ENCODE peak calls at places on chromosomes 13 and 19, in four cellular contexts. A is neural progenitor cell, K is H9, G is IMR-90. B is an unnamed sample.

GRCh38 chr19:48720613-48721296 is 1.2 kb upstream of the MAMSTR start:
- DNase-seq in A (peak; percentile 100), K (peak; percentile 99), G (peak; percentile 99), B (peak; percentile 98)

GRCh38 chr13:32212420-32212819 is 102.7 kb downstream of the ZAR1L start:
- DNase-seq in A (no peak), K (no peak), G (peak; percentile 91), B (no peak)

GRCh38 chr19:5826531-5827341 is 12.8 kb downstream of the FUT6 start:
- DNase-seq in A (peak; percentile 82), K (peak; percentile 84), G (no peak), B (peak; percentile 34)

GRCh38 chr19:15330801-15331418 is 1.4 kb downstream of the BRD4 start:
- DNase-seq in A (peak; percentile 56), K (no peak), G (peak; percentile 89), B (no peak)

GRCh38 chr13:80716610-80717081 is 375.7 kb upstream of the SPRY2 start:
- DNase-seq in A (no peak), K (no peak), G (no peak), B (peak; percentile 23)

GRCh38 chr19:51593138-51593890 is 22.2 kb downstream of the ZNF175 start:
- DNase-seq in A (no peak), K (no peak), G (no peak), B (peak; percentile 26)

GRCh38 chr13:42553098-42554046 is 20.6 kb upstream of the TNFSF11 start:
- DNase-seq in A (no peak), K (no peak), G (peak; percentile 63), B (no peak)

GRCh38 chr19:46428278-46429141 is at the start of gene PNMA8C:
- DNase-seq in A (peak; percentile 97), K (peak; percentile 93), G (peak; percentile 63), B (peak; percentile 56)

GRCh38 chr13:40130871-40131636 is 475.6 kb downstream of the COG6 start:
- DNase-seq in A (no peak), K (no peak), G (no peak), B (no peak)

GRCh38 chr13:98563071-98563470 is 13.8 kb downstream of the STK24 start:
- DNase-seq in A (no peak), K (no peak), G (no peak), B (no peak)

GRCh38 chr13:51584731-51585191 is 499 bp downstream of the WDFY2 start:
- DNase-seq in A (peak; percentile 84), K (peak; percentile 76), G (peak; percentile 37), B (peak; percentile 13)

GRCh38 chr13:73952683-73953082 is 181.5 kb downstream of the KLF12 start:
- DNase-seq in A (no peak), K (no peak), G (peak; percentile 86), B (no peak)

GRCh38 chr13:65597839-65598818 is 1632.0 kb downstream of the PCDH9 start:
- DNase-seq in A (peak; percentile 4), K (no peak), G (peak; percentile 63), B (no peak)

GRCh38 chr19:5096536-5096935 is 127.6 kb downstream of the KDM4B start:
- DNase-seq in A (no peak), K (no peak), G (no peak), B (no peak)

GRCh38 chr13:33194820-33195692 is 90.5 kb downstream of the STARD13 start:
- DNase-seq in A (no peak), K (no peak), G (peak; percentile 96), B (no peak)

GRCh38 chr13:97028441-97029299 is 34.4 kb upstream of the OXGR1 start:
- DNase-seq in A (peak; percentile 45), K (peak; percentile 37), G (peak; percentile 40), B (peak; percentile 41)

GRCh38 chr13:91960947-91961346 is 562.5 kb downstream of the GPC5 start:
- DNase-seq in A (no peak), K (no peak), G (no peak), B (no peak)

GRCh38 chr19:51711702-51712101 is 12.1 kb downstream of the HAS1 start:
- DNase-seq in A (no peak), K (no peak), G (no peak), B (no peak)

GRCh38 chr19:29371766-29372415 is 153.9 kb upstream of the VSTM2B start:
- DNase-seq in A (no peak), K (peak; percentile 22), G (no peak), B (no peak)

GRCh38 chr13:91946498-91947070 is 548.2 kb downstream of the GPC5 start:
- DNase-seq in A (peak; percentile 63), K (no peak), G (peak; percentile 12), B (peak; percentile 1)

GRCh38 chr19:13260883-13261653 is 110.9 kb downstream of the IER2 start:
- DNase-seq in A (no peak), K (no peak), G (peak; percentile 93), B (peak; percentile 36)

GRCh38 chr13:46289260-46289955 is 77.7 kb downstream of the LRRC63 start:
- DNase-seq in A (no peak), K (no peak), G (no peak), B (no peak)

GRCh38 chr13:99926014-99926731 is 45.4 kb downstream of the ZIC5 start:
- DNase-seq in A (no peak), K (no peak), G (peak; percentile 16), B (peak; percentile 25)

GRCh38 chr19:4707956-4708650 is 15.5 kb downstream of the DPP9 start:
- DNase-seq in A (no peak), K (no peak), G (peak; percentile 53), B (no peak)

GRCh38 chr19:292281-292884 is 1.2 kb upstream of the PLPP2 start:
- DNase-seq in A (no peak), K (no peak), G (no peak), B (no peak)

GRCh38 chr19:24101459-24102122 is 14.6 kb downstream of the ZNF254 start:
- DNase-seq in A (no peak), K (no peak), G (no peak), B (no peak)

GRCh38 chr19:47582320-47582909 is 9.5 kb upstream of the ZNF541 start:
- DNase-seq in A (no peak), K (no peak), G (peak; percentile 85), B (no peak)

GRCh38 chr13:81745391-81745790 is 1404.5 kb upstream of the SPRY2 start:
- DNase-seq in A (no peak), K (no peak), G (no peak), B (no peak)

GRCh38 chr19:34155686-34156085 is 16.6 kb upstream of the LSM14A start:
- DNase-seq in A (no peak), K (no peak), G (peak; percentile 65), B (no peak)

GRCh38 chr19:19445911-19446361 is 40.5 kb downstream of the GATAD2A start:
- DNase-seq in A (no peak), K (no peak), G (peak; percentile 40), B (no peak)

GRCh38 chr19:54084410-54084809 is 3.2 kb upstream of the TARM1 start:
- DNase-seq in A (no peak), K (no peak), G (no peak), B (no peak)

GRCh38 chr13:54232700-54233099 is 1204.1 kb downstream of the OLFM4 start:
- DNase-seq in A (no peak), K (no peak), G (no peak), B (no peak)

GRCh38 chr13:91400094-91400462 is 1.7 kb downstream of the GPC5 start:
- DNase-seq in A (peak; percentile 4), K (no peak), G (no peak), B (no peak)

GRCh38 chr13:70817571-70817970 is 709.3 kb upstream of the KLHL1 start:
- DNase-seq in A (no peak), K (no peak), G (peak; percentile 41), B (no peak)

GRCh38 chr13:60765700-60766411 is 368.8 kb downstream of the TDRD3 start:
- DNase-seq in A (no peak), K (no peak), G (no peak), B (no peak)

GRCh38 chr19:55242517-55242916 is 14.0 kb upstream of the TMEM86B start:
- DNase-seq in A (no peak), K (no peak), G (no peak), B (no peak)

GRCh38 chr13:26929971-26930730 is 169.6 kb upstream of the GPR12 start:
- DNase-seq in A (peak; percentile 87), K (peak; percentile 83), G (peak; percentile 64), B (peak; percentile 71)

GRCh38 chr13:106599875-106600797 is 32.2 kb upstream of the ARGLU1 start:
- DNase-seq in A (no peak), K (no peak), G (peak; percentile 80), B (no peak)

GRCh38 chr13:31476266-31476665 is 263.1 kb upstream of the RXFP2 start:
- DNase-seq in A (no peak), K (no peak), G (peak; percentile 85), B (no peak)

DNA sequence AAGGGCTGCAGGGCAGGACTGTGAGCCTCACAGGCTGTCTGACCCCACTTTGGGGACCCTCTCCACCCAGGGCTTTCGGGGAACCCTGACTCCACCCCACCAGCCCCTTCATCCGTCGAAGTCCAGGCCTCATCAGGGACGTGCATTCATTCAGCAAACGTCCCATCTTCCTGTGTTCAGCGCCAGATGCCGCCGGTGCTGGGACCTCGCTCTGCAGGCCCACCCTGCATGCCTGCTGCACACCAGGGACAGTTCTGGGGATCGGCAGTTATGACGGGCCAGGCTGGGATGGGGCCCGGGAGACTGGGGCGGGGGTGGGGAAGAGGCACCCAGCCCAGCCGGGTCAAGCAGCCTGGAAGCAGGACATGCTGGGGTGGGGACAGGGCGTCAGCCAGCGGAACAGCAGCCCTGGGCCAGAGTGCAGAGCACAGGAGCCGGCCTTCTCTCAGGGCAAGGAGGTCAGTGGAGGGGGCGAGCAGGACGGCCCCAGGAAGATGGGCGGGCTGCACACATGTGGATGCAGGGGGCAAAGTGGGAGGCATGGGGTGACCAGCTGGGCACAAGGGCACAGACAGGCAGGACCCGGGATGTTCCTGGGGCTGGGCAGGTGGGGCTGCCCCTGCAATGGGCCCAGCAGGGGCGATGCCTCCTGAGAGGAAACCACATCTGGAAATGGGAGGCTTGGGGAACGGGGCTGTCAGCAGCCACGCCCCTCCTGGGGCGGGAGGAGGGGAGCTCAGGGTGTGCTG is 5.1 kb downstream of the GAMT start:
- DNase-seq in A (no peak), K (no peak), G (no peak), B (peak; percentile 47)
- H3K9ac ChIP-seq in A (no peak overlapping the region), K (no peak overlapping the region), G (no peak overlapping the region), B (no peak overlapping the region)

GRCh38 chr19:7595466-7596133 is at the start of gene CAMSAP3:
- DNase-seq in A (peak; percentile 94), K (peak; percentile 86), G (no peak), B (peak; percentile 54)
- H3K9ac ChIP-seq in A (peak within 1 kb of the TSS; percentile 32), K (peak within 1 kb of the TSS; percentile 33), G (no peak within 1 kb of the TSS), B (no peak within 1 kb of the TSS)

DNA sequence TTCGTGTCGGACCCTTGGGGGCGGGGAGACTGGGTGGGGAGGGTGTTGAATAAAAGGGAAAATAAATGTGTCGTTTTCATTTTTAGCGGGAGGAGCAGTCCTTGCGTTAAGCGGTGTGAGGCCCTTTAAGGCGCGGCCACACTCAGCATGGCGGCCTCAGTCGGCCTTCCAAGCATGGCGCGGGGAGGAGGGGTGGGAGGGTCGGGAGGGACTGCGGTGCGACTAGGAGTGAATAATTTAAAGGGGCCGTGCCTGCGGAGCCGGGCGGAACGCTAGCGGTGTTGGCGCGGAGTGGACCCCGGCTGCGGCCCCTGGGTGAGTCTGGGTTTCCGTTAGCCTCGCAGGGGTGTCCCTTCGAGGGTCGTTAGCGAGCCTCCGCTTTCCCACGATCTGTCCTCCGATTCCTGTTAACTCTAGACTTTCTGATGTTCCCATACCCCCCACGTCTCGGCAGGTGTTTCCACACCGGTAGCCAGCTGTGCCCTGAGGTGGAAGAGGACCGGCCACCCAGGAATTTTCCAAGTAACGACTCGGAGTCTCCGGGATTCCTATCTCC is 1.5 kb upstream of the PNPLA6 start:
- DNase-seq in A (peak; percentile 94), K (peak; percentile 86), G (peak; percentile 85), B (peak; percentile 92)
- H3K9ac ChIP-seq in A (peak overlapping the region; percentile 53), K (peak overlapping the region; percentile 45), G (peak overlapping the region; percentile 94), B (peak overlapping the region; percentile 56)

GRCh38 chr13:39023761-39024160 is 14.1 kb downstream of the PROSER1 start:
- DNase-seq in A (no peak), K (no peak), G (peak; percentile 54), B (no peak)
- H3K9ac ChIP-seq in A (no peak overlapping the region), K (peak overlapping the region; percentile 5), G (no peak overlapping the region), B (no peak overlapping the region)

GRCh38 chr13:113417008-113417735 is 36.1 kb downstream of the ADPRHL1 start:
- DNase-seq in A (peak; percentile 64), K (no peak), G (no peak), B (no peak)
- H3K9ac ChIP-seq in A (no peak overlapping the region), K (no peak overlapping the region), G (no peak overlapping the region), B (no peak overlapping the region)

B was measured in K562.